ENCODE peak calls at places on chromosome 5, in four cellular contexts. One of them, this sample, is unnamed. For H3K4me1, the result is how much of the 10 kb centered on the place peaks cover.

GRCh38 chr5:110458313-110458712 is 268.2 kb downstream of the TMEM232 start:
- DNase-seq in A549: no peak
- DNase-seq in ovary: no peak
- DNase-seq in OCI-LY7: no peak
- DNase-seq in this sample: no peak

GRCh38 chr5:132501961-132502931 is 11.7 kb upstream of the IRF1 start:
- DNase-seq in A549: no peak
- DNase-seq in ovary: peak
- DNase-seq in OCI-LY7: no peak
- DNase-seq in this sample: no peak

GRCh38 chr5:136276946-136277345 is 84.0 kb upstream of the SMIM32 start:
- DNase-seq in A549: no peak
- DNase-seq in ovary: no peak
- DNase-seq in OCI-LY7: no peak
- DNase-seq in this sample: no peak

GRCh38 chr5:171317225-171317624 is 8.2 kb downstream of the TLX3 start:
- DNase-seq in A549: no peak
- DNase-seq in ovary: no peak
- DNase-seq in OCI-LY7: no peak
- DNase-seq in this sample: no peak

GRCh38 chr5:151523335-151523734 is 67.8 kb downstream of the FAT2 start:
- DNase-seq in A549: peak
- DNase-seq in ovary: no peak
- DNase-seq in OCI-LY7: peak
- DNase-seq in this sample: no peak

GRCh38 chr5:111299831-111300432 is 75.7 kb downstream of the CAMK4 start:
- DNase-seq in A549: no peak
- DNase-seq in ovary: no peak
- DNase-seq in OCI-LY7: no peak
- DNase-seq in this sample: no peak

GRCh38 chr5:59763545-59763944 is 130.0 kb downstream of the PDE4D start:
- DNase-seq in A549: no peak
- DNase-seq in ovary: no peak
- DNase-seq in OCI-LY7: no peak
- DNase-seq in this sample: no peak

GRCh38 chr5:15600035-15600434 is 100.1 kb downstream of the FBXL7 start:
- DNase-seq in A549: no peak
- DNase-seq in ovary: no peak
- DNase-seq in OCI-LY7: no peak
- DNase-seq in this sample: no peak

GRCh38 chr5:135339623-135340022 is 59.4 kb downstream of the MACROH2A1 start:
- DNase-seq in A549: no peak
- DNase-seq in ovary: no peak
- DNase-seq in OCI-LY7: no peak
- DNase-seq in this sample: no peak

GRCh38 chr5:59328801-59329296 is 564.7 kb downstream of the PDE4D start:
- DNase-seq in A549: peak
- DNase-seq in ovary: no peak
- DNase-seq in OCI-LY7: no peak
- DNase-seq in this sample: no peak

GRCh38 chr5:139402561-139403158 is 1.2 kb downstream of the SPATA24 start:
- DNase-seq in A549: peak
- DNase-seq in ovary: no peak
- DNase-seq in OCI-LY7: peak
- DNase-seq in this sample: peak

GRCh38 chr5:144549580-144549979 is 378.9 kb downstream of the KCTD16 start:
- DNase-seq in A549: no peak
- DNase-seq in ovary: no peak
- DNase-seq in OCI-LY7: no peak
- DNase-seq in this sample: no peak

GRCh38 chr5:157598350-157598936 is 22.9 kb upstream of the ADAM19 start:
- DNase-seq in A549: no peak
- DNase-seq in ovary: no peak
- DNase-seq in OCI-LY7: peak
- DNase-seq in this sample: no peak

GRCh38 chr5:157602505-157602904 is 26.9 kb upstream of the ADAM19 start:
- DNase-seq in A549: no peak
- DNase-seq in ovary: no peak
- DNase-seq in OCI-LY7: peak
- DNase-seq in this sample: no peak

GRCh38 chr5:157597277-157597676 is 21.7 kb upstream of the ADAM19 start:
- DNase-seq in A549: no peak
- DNase-seq in ovary: no peak
- DNase-seq in OCI-LY7: no peak
- DNase-seq in this sample: no peak

GRCh38 chr5:157599565-157599964 is 24.0 kb upstream of the ADAM19 start:
- DNase-seq in A549: no peak
- DNase-seq in ovary: no peak
- DNase-seq in OCI-LY7: no peak
- DNase-seq in this sample: no peak

GRCh38 chr5:157600252-157600651 is 24.7 kb upstream of the ADAM19 start:
- DNase-seq in A549: no peak
- DNase-seq in ovary: no peak
- DNase-seq in OCI-LY7: no peak
- DNase-seq in this sample: no peak
- H3K4me1 ChIP-seq in A549: under half
- H3K4me1 ChIP-seq in ovary: under half
- H3K4me1 ChIP-seq in OCI-LY7: half or more
- H3K4me1 ChIP-seq in this sample: under half

GRCh38 chr5:14183187-14183939 is 40.2 kb downstream of the TRIO start:
- DNase-seq in A549: no peak
- DNase-seq in ovary: no peak
- DNase-seq in OCI-LY7: no peak
- DNase-seq in this sample: no peak
- H3K27ac ChIP-seq in A549: peak
- H3K27ac ChIP-seq in ovary: peak
- H3K27ac ChIP-seq in OCI-LY7: no peak
- H3K27ac ChIP-seq in this sample: peak

GRCh38 chr5:16885635-16886365 is 50.3 kb downstream of the MYO10 start:
- DNase-seq in A549: no peak
- DNase-seq in ovary: no peak
- DNase-seq in OCI-LY7: no peak
- DNase-seq in this sample: no peak

GRCh38 chr5:16888694-16889124 is 47.4 kb downstream of the MYO10 start:
- DNase-seq in A549: no peak
- DNase-seq in ovary: no peak
- DNase-seq in OCI-LY7: no peak
- DNase-seq in this sample: no peak

GRCh38 chr5:16884595-16884994 is 51.5 kb downstream of the MYO10 start:
- DNase-seq in A549: no peak
- DNase-seq in ovary: no peak
- DNase-seq in OCI-LY7: no peak
- DNase-seq in this sample: no peak

GRCh38 chr5:16886366-16886736 is 49.7 kb downstream of the MYO10 start:
- DNase-seq in A549: no peak
- DNase-seq in ovary: no peak
- DNase-seq in OCI-LY7: no peak
- DNase-seq in this sample: peak

GRCh38 chr5:16886793-16887345 is 49.2 kb downstream of the MYO10 start:
- DNase-seq in A549: no peak
- DNase-seq in ovary: no peak
- DNase-seq in OCI-LY7: no peak
- DNase-seq in this sample: no peak
- H3K4me1 ChIP-seq in A549: half or more
- H3K4me1 ChIP-seq in ovary: under half
- H3K4me1 ChIP-seq in OCI-LY7: under half
- H3K4me1 ChIP-seq in this sample: under half

DNA sequence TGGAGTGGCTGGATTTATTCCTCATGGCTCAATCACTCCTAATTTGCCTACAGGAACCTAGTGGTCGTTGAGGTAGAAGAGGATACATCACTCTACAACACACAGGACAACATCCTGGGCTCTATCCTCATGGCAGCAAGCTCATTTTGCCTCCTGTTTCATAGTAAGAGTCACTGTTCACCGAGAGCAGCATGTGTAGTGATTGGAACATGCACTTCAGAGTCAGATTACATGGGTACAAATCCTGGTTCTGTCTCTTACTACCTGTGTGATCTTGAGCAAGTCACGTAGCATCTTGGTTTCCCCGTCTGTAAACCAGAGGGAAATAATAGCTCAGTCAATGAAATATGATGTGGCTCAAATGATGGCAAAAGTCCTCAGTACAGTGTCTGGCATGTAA is 285.1 kb downstream of the ENC1 start:
- DNase-seq in A549: no peak
- DNase-seq in ovary: no peak
- DNase-seq in OCI-LY7: no peak
- DNase-seq in this sample: no peak
- H3K27ac ChIP-seq in A549: no peak
- H3K27ac ChIP-seq in ovary: no peak
- H3K27ac ChIP-seq in OCI-LY7: no peak
- H3K27ac ChIP-seq in this sample: no peak

This sample was measured in aorta.